ENCODE peak calls at places on chromosomes 4 and X, in six cellular contexts. H is mesendoderm, J is IMR-90, A is mesenchymal stem cell, P is neuronal stem cell, T is H1. V is an unnamed sample.

GRCh38 chrX:111181883-111182400 is 86.0 kb downstream of the PAK3 start:
- DNase-seq in H (no peak), J (no peak), A (no peak), P (peak), T (no peak), V (no peak)

GRCh38 chr4:76182463-76182862 is 31.2 kb downstream of the SCARB2 start:
- DNase-seq in H (no peak), J (no peak), A (no peak), P (no peak), T (no peak), V (no peak)

GRCh38 chrX:46876901-46877300 is 35.3 kb upstream of the JADE3 start:
- DNase-seq in H (no peak), J (no peak), A (no peak), P (no peak), T (no peak), V (no peak)

GRCh38 chrX:40008841-40009461 is 88.8 kb downstream of the BCOR start:
- DNase-seq in H (peak), J (no peak), A (peak), P (no peak), T (peak), V (peak)

GRCh38 chr4:165991325-165992180 is 118.5 kb downstream of the TLL1 start:
- DNase-seq in H (peak), J (no peak), A (peak), P (no peak), T (no peak), V (no peak)

GRCh38 chr4:109434007-109434792 is 585 bp downstream of the SEC24B start:
- DNase-seq in H (peak), J (peak), A (peak), P (peak), T (peak), V (peak)

GRCh38 chr4:170226288-170226687 is 136.5 kb upstream of the AADAT start:
- DNase-seq in H (peak), J (no peak), A (no peak), P (no peak), T (no peak), V (peak)

GRCh38 chrX:53320543-53321215 is 39.3 kb upstream of the IQSEC2 start:
- DNase-seq in H (no peak), J (no peak), A (no peak), P (no peak), T (no peak), V (no peak)

GRCh38 chrX:19870710-19871490 is 16.5 kb downstream of the SH3KBP1 start:
- DNase-seq in H (no peak), J (no peak), A (no peak), P (no peak), T (no peak), V (no peak)

GRCh38 chr4:88456757-88457306 is at the start of gene HERC5:
- DNase-seq in H (peak), J (peak), A (peak), P (peak), T (peak), V (peak)

GRCh38 chrX:103535206-103535605 is 15.9 kb upstream of the RAB40A start:
- DNase-seq in H (no peak), J (no peak), A (no peak), P (no peak), T (no peak), V (no peak)

GRCh38 chr4:156981262-156981661 is 9.7 kb upstream of the PDGFC start:
- DNase-seq in H (no peak), J (no peak), A (no peak), P (no peak), T (no peak), V (no peak)
- H2BK15ac ChIP-seq in H (no peak), J (no peak), A (no peak), P (no peak), T (no peak), V (no peak)

DNA sequence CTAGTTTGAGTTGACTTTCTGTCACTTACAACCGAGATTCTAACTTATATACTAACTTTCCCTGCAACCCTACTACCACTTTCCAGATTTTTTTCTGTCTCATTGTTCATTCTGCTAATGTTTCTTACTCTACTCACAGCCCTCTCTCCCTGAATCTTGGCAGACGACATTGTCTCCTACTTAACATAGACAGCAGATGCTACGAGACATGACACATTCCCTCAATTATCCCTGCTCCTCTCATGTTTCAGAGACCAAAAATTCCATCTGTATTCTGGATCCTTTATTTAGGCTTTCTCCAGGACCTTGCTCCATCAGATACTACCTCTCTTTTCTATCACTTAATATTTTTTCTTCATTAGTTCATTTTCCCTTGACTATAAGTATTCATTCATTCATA is 379.1 kb upstream of the TEX13C start:
- DNase-seq in H (no peak), J (no peak), A (no peak), P (no peak), T (no peak), V (no peak)
- H2BK15ac ChIP-seq in H (no peak), J (no peak), A (no peak), P (no peak), T (no peak), V (no peak)

GRCh38 chr4:151276787-151277557 is at the start of gene PRSS48:
- DNase-seq in H (peak), J (peak), A (peak), P (peak), T (peak), V (peak)
- H2BK15ac ChIP-seq in H (no peak), J (no peak), A (no peak), P (no peak), T (no peak), V (no peak)

GRCh38 chrX:9089652-9090051 is 55.7 kb upstream of the FAM9B start:
- DNase-seq in H (no peak), J (no peak), A (peak), P (no peak), T (no peak), V (no peak)

GRCh38 chrX:9091253-9091652 is 57.3 kb upstream of the FAM9B start:
- DNase-seq in H (no peak), J (no peak), A (no peak), P (no peak), T (no peak), V (no peak)
- H2BK15ac ChIP-seq in H (no peak), J (no peak), A (no peak), P (no peak), T (no peak), V (no peak)

GRCh38 chrX:154483325-154483724 is 3.1 kb downstream of the UBL4A start:
- DNase-seq in H (no peak), J (no peak), A (no peak), P (no peak), T (no peak), V (peak)
- H2BK15ac ChIP-seq in H (no peak), J (no peak), A (no peak), P (no peak), T (no peak), V (no peak)

GRCh38 chr4:122588453-122589238 is 32.2 kb downstream of the IL21 start:
- DNase-seq in H (no peak), J (peak), A (peak), P (no peak), T (no peak), V (no peak)
- H2BK15ac ChIP-seq in H (no peak), J (no peak), A (no peak), P (no peak), T (no peak), V (no peak)

GRCh38 chrX:3075959-3076358 is 34.7 kb downstream of the ARSF start:
- DNase-seq in H (no peak), J (no peak), A (no peak), P (no peak), T (no peak), V (no peak)

DNA sequence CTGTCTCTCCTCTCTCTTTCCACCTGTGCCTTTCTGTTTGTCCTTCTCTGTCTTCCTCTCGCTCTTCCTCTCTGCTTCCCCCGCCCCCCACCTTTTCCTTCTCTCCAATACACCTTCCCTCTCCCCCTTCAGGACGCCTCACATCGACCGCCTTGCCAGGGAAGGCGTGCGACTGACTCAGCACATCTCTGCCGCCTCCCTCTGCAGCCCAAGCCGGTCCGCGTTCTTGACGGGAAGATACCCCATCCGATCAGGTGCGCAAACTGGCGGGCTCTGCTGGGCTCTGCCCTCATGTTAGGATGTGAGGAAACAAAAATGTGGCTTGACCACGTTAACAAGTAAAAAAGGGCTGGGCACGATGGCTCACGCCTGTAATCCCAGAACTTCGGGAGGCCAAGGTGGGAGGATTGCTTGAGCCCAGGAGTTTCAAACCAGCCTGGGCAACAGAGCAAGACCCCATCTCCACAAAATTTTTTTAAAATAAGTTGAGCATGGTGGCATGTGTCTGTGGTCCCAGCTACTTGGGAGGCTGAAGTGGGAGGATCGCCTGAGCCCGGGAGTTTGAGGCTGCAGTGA is 35.2 kb downstream of the ARSF start:
- DNase-seq in H (peak), J (no peak), A (no peak), P (no peak), T (peak), V (peak)
- H2BK15ac ChIP-seq in H (no peak), J (no peak), A (no peak), P (no peak), T (no peak), V (no peak)

DNA sequence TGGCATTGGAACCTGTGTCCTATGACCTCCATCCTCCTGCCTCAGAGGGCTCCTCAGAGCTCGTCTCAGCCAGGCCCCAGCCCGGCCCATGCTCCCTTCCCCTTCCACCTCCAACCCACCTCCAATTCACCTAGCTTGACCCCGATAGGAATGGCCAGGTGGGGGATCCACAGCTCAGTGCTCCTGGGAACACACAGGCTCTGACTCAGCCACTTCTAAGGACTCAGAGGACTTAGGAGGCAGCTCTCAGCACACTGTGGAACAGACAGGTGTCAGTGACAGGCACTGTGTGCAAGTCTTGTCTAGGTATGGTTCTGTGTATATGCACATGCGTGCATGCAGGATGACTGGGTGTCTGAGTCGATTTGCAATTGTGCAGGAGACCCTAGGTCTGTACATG is 44.8 kb downstream of the PJA1 start:
- DNase-seq in H (no peak), J (no peak), A (no peak), P (no peak), T (no peak), V (no peak)
- H2BK15ac ChIP-seq in H (no peak), J (no peak), A (no peak), P (no peak), T (no peak), V (no peak)

V was measured in H9.